ENCODE peak calls at places on chromosome 5, in nine cellular contexts. A, G, U, I, D, Z, J, N and B are unnamed samples.

GRCh38 chr5:180026320-180026719 is 45.2 kb downstream of the RNF130 start:
- DNase-seq in A (no peak), G (no peak), U (no peak), I (peak), D (peak), Z (no peak), J (no peak), N (peak), B (no peak)

GRCh38 chr5:157247267-157247666 is 18.7 kb upstream of the CYFIP2 start:
- DNase-seq in A (no peak), G (no peak), U (no peak), I (no peak), D (no peak), Z (no peak), J (no peak), N (no peak), B (no peak)

GRCh38 chr5:109215040-109215439 is 194.7 kb downstream of the PJA2 start:
- DNase-seq in A (no peak), G (no peak), U (no peak), I (no peak), D (no peak), Z (no peak), J (no peak), N (no peak), B (no peak)

GRCh38 chr5:132901730-132902129 is 28.3 kb downstream of the LEAP2 start:
- DNase-seq in A (no peak), G (no peak), U (no peak), I (no peak), D (no peak), Z (no peak), J (no peak), N (no peak), B (no peak)

GRCh38 chr5:32390819-32391591 is 53.5 kb downstream of the ZFR start:
- DNase-seq in A (no peak), G (no peak), U (peak), I (no peak), D (no peak), Z (no peak), J (peak), N (peak), B (no peak)

GRCh38 chr5:179371681-179372675 is 26.7 kb upstream of the ADAMTS2 start:
- DNase-seq in A (no peak), G (peak), U (no peak), I (no peak), D (no peak), Z (no peak), J (no peak), N (no peak), B (no peak)

GRCh38 chr5:97163360-97163764 is 19.7 kb downstream of the RIOK2 start:
- DNase-seq in A (no peak), G (no peak), U (no peak), I (no peak), D (peak), Z (no peak), J (no peak), N (no peak), B (no peak)

GRCh38 chr5:91219803-91220371 is 163.2 kb downstream of the ARRDC3 start:
- DNase-seq in A (no peak), G (no peak), U (no peak), I (peak), D (peak), Z (no peak), J (no peak), N (no peak), B (no peak)

GRCh38 chr5:102921341-102922047 is 166.4 kb downstream of the PAM start:
- DNase-seq in A (no peak), G (no peak), U (no peak), I (no peak), D (peak), Z (no peak), J (no peak), N (no peak), B (no peak)

GRCh38 chr5:76787237-76787636 is 31.6 kb upstream of the F2RL1 start:
- DNase-seq in A (peak), G (no peak), U (peak), I (peak), D (peak), Z (no peak), J (peak), N (peak), B (peak)

GRCh38 chr5:179746872-179747271 is 14.2 kb downstream of the MAML1 start:
- DNase-seq in A (no peak), G (no peak), U (no peak), I (no peak), D (no peak), Z (no peak), J (no peak), N (no peak), B (no peak)

GRCh38 chr5:122258241-122258640 is 53.8 kb upstream of the SNCAIP start:
- DNase-seq in A (no peak), G (no peak), U (no peak), I (no peak), D (no peak), Z (no peak), J (no peak), N (peak), B (no peak)

GRCh38 chr5:175104682-175105081 is 339.3 kb downstream of the DRD1 start:
- DNase-seq in A (no peak), G (no peak), U (no peak), I (no peak), D (no peak), Z (no peak), J (no peak), N (no peak), B (no peak)

GRCh38 chr5:102759289-102759688 is 4.2 kb downstream of the PAM start:
- DNase-seq in A (no peak), G (no peak), U (no peak), I (no peak), D (no peak), Z (no peak), J (no peak), N (no peak), B (no peak)

GRCh38 chr5:102450313-102450990 is 48.3 kb downstream of the SLCO6A1 start:
- DNase-seq in A (no peak), G (no peak), U (no peak), I (no peak), D (peak), Z (peak), J (no peak), N (no peak), B (peak)

GRCh38 chr5:108078882-108079281 is 303.0 kb downstream of the FBXL17 start:
- DNase-seq in A (no peak), G (no peak), U (no peak), I (no peak), D (no peak), Z (no peak), J (no peak), N (no peak), B (no peak)

GRCh38 chr5:7209583-7210139 is 186.3 kb upstream of the ADCY2 start:
- DNase-seq in A (no peak), G (no peak), U (no peak), I (no peak), D (no peak), Z (no peak), J (no peak), N (no peak), B (no peak)

GRCh38 chr5:80466669-80467485 is 21.0 kb upstream of the FAM151B start:
- DNase-seq in A (no peak), G (no peak), U (no peak), I (no peak), D (no peak), Z (no peak), J (no peak), N (peak), B (no peak)

GRCh38 chr5:68252678-68253520 is 37.3 kb downstream of the PIK3R1 start:
- DNase-seq in A (no peak), G (no peak), U (peak), I (peak), D (peak), Z (no peak), J (peak), N (peak), B (peak)

GRCh38 chr5:167208911-167209310 is 1082.5 kb upstream of the WWC1 start:
- DNase-seq in A (no peak), G (no peak), U (no peak), I (no peak), D (peak), Z (no peak), J (no peak), N (peak), B (no peak)

GRCh38 chr5:77921369-77921768 is 145.2 kb upstream of the TBCA start:
- DNase-seq in A (no peak), G (no peak), U (no peak), I (no peak), D (no peak), Z (no peak), J (no peak), N (peak), B (no peak)

GRCh38 chr5:33936004-33936380 is 194 bp upstream of the RXFP3 start:
- DNase-seq in A (peak), G (peak), U (peak), I (peak), D (peak), Z (peak), J (no peak), N (peak), B (peak)

GRCh38 chr5:55621218-55621617 is 86.5 kb upstream of the PLPP1 start:
- DNase-seq in A (no peak), G (no peak), U (no peak), I (no peak), D (no peak), Z (no peak), J (no peak), N (no peak), B (no peak)

GRCh38 chr5:75610201-75610600 is 1.1 kb upstream of the ANKDD1B start:
- DNase-seq in A (no peak), G (no peak), U (no peak), I (no peak), D (peak), Z (no peak), J (no peak), N (no peak), B (no peak)

GRCh38 chr5:93307557-93307956 is 273.5 kb downstream of the NR2F1-AS1 start:
- DNase-seq in A (no peak), G (no peak), U (no peak), I (no peak), D (peak), Z (no peak), J (no peak), N (peak), B (no peak)

GRCh38 chr5:65020492-65020891 is 251.8 kb downstream of the CWC27 start:
- DNase-seq in A (no peak), G (no peak), U (no peak), I (no peak), D (no peak), Z (no peak), J (no peak), N (no peak), B (no peak)

GRCh38 chr5:2165203-2165602 is 282.5 kb upstream of the IRX4 start:
- DNase-seq in A (no peak), G (no peak), U (no peak), I (no peak), D (no peak), Z (no peak), J (no peak), N (no peak), B (no peak)

GRCh38 chr5:74063821-74064598 is 438.0 kb downstream of the ARHGEF28 start:
- DNase-seq in A (no peak), G (no peak), U (peak), I (peak), D (peak), Z (no peak), J (no peak), N (peak), B (no peak)

GRCh38 chr5:78794693-78795215 is 146.2 kb upstream of the LHFPL2 start:
- DNase-seq in A (no peak), G (no peak), U (no peak), I (no peak), D (no peak), Z (no peak), J (no peak), N (no peak), B (no peak)

GRCh38 chr5:55096186-55096585 is 6.3 kb upstream of the GZMA start:
- DNase-seq in A (no peak), G (no peak), U (no peak), I (no peak), D (no peak), Z (no peak), J (no peak), N (no peak), B (no peak)

GRCh38 chr5:134533115-134533815 is 7.8 kb downstream of the JADE2 start:
- DNase-seq in A (no peak), G (no peak), U (no peak), I (no peak), D (no peak), Z (no peak), J (peak), N (no peak), B (no peak)

GRCh38 chr5:101942321-101942882 is 353.7 kb downstream of the SLCO4C1 start:
- DNase-seq in A (no peak), G (no peak), U (peak), I (peak), D (peak), Z (peak), J (no peak), N (peak), B (no peak)

GRCh38 chr5:6181147-6181729 is 197.1 kb downstream of the MED10 start:
- DNase-seq in A (no peak), G (no peak), U (no peak), I (no peak), D (peak), Z (no peak), J (no peak), N (no peak), B (no peak)

GRCh38 chr5:78495800-78496199 is 135.4 kb downstream of the SCAMP1 start:
- DNase-seq in A (no peak), G (no peak), U (no peak), I (no peak), D (no peak), Z (no peak), J (no peak), N (no peak), B (no peak)

GRCh38 chr5:180114304-180115003 is 42.9 kb upstream of the RNF130 start:
- DNase-seq in A (no peak), G (no peak), U (no peak), I (no peak), D (no peak), Z (no peak), J (no peak), N (no peak), B (no peak)

GRCh38 chr5:141762790-141763368 is 80.8 kb upstream of the ARAP3 start:
- DNase-seq in A (no peak), G (no peak), U (no peak), I (no peak), D (no peak), Z (no peak), J (no peak), N (no peak), B (no peak)
- TF ChIP-seq CTCF in A (no peak), G (no peak), U (no peak), I (no peak), D (no peak), Z (peak), J (no peak), N (no peak), B (no peak)

DNA sequence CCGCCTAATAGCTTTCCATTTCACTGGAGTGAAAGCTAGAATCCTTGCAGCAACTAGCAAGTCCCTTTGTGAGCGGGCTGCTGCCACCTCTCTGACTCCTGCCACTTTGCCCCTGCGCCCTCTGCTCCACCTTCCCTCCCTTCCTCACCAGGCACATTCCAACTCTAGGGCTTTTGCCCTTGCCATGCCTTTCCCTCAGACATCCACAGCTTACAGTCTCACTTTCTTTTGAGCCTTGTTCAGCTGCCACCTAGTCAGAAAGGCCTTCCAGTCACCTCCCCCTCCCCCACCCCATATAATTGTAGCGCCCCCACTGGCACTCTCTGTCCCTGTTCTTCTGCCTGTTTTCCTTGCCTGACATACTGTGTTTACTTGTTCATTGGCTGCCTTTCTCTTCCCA is 31.0 kb downstream of the CYSTM1 start:
- DNase-seq in A (no peak), G (no peak), U (no peak), I (no peak), D (no peak), Z (no peak), J (no peak), N (no peak), B (no peak)
- TF ChIP-seq CTCF in A (no peak), G (no peak), U (no peak), I (no peak), D (peak), Z (peak), J (no peak), N (no peak), B (no peak)

GRCh38 chr5:150613991-150614650 is 26.3 kb upstream of the SYNPO start:
- DNase-seq in A (no peak), G (no peak), U (no peak), I (no peak), D (no peak), Z (no peak), J (no peak), N (no peak), B (no peak)
- TF ChIP-seq CTCF in A (no peak), G (peak), U (no peak), I (no peak), D (no peak), Z (peak), J (peak), N (no peak), B (peak)

GRCh38 chr5:154474267-154474956 is 3.6 kb downstream of the HAND1 start:
- DNase-seq in A (no peak), G (no peak), U (no peak), I (no peak), D (no peak), Z (no peak), J (no peak), N (no peak), B (no peak)
- TF ChIP-seq CTCF in A (no peak), G (no peak), U (no peak), I (no peak), D (no peak), Z (no peak), J (no peak), N (no peak), B (no peak)

GRCh38 chr5:60295423-60295822 is 401.9 kb upstream of the PDE4D start:
- DNase-seq in A (no peak), G (no peak), U (peak), I (peak), D (peak), Z (peak), J (no peak), N (no peak), B (no peak)
- TF ChIP-seq CTCF in A (no peak), G (peak), U (peak), I (peak), D (peak), Z (peak), J (no peak), N (no peak), B (peak)

GRCh38 chr5:104800440-104801048 is 1238.0 kb upstream of the NUDT12 start:
- DNase-seq in A (no peak), G (no peak), U (no peak), I (peak), D (peak), Z (no peak), J (no peak), N (no peak), B (no peak)
- TF ChIP-seq CTCF in A (no peak), G (peak), U (peak), I (peak), D (peak), Z (peak), J (no peak), N (no peak), B (peak)

GRCh38 chr5:25418319-25418859 is 773.6 kb upstream of the CDH10 start:
- DNase-seq in A (no peak), G (no peak), U (no peak), I (no peak), D (no peak), Z (no peak), J (no peak), N (no peak), B (no peak)
- TF ChIP-seq CTCF in A (no peak), G (no peak), U (no peak), I (no peak), D (no peak), Z (no peak), J (no peak), N (no peak), B (no peak)

DNA sequence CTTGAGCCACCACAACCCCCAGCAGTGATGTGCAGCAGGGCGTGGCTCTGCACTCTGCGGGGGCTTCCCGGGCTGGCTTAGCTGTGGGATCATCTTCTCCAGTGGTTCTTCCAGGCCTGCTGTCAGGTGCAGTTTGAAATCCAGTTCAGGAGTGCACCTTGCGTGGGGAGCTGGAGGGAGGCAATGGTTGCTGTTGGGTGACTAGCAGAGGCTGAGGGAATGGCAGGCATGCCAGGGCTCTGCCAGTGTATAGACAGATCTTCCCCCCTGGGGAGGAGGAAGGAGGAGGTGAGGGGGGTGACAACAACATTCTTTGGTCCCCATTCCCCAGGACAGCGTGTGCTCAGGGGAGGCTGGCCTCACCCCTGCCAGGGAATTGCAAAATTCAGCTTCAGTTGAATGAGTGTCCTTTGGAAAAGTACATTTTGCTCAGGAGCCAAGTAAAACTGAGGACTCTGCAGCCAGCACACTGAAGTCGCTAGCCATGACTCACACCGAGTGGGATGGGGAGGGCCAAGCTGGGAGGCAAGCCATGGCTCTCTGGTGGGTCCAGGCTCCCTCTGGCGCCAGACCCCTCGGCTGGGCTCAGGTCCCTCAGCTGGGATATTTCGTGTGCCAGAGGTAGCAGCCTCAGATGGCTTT is 35.0 kb downstream of the ERGIC1 start:
- DNase-seq in A (no peak), G (no peak), U (peak), I (peak), D (peak), Z (no peak), J (peak), N (peak), B (no peak)
- TF ChIP-seq CTCF in A (no peak), G (peak), U (no peak), I (no peak), D (peak), Z (no peak), J (peak), N (no peak), B (no peak)